ENCODE peak calls at places on chromosomes 16 and 17, in nine cellular contexts. G, B, M, E, P, D, K, L and W are unnamed samples.

GRCh38 chr17:56141046-56141839 is 12.0 kb upstream of the ANKFN1 start:
- DNase-seq in G (peak), B (no peak), M (no peak), E (no peak), P (no peak), D (no peak), K (no peak), L (no peak), W (no peak)

GRCh38 chr16:51146256-51146924 is 4.7 kb downstream of the SALL1 start:
- DNase-seq in G (peak), B (no peak), M (peak), E (no peak), P (no peak), D (no peak), K (no peak), L (no peak), W (no peak)

GRCh38 chr16:2942045-2942444 is 22.0 kb upstream of the KREMEN2 start:
- DNase-seq in G (no peak), B (no peak), M (no peak), E (no peak), P (no peak), D (no peak), K (no peak), L (no peak), W (no peak)

GRCh38 chr16:80375513-80375912 is 165.3 kb upstream of the DYNLRB2 start:
- DNase-seq in G (no peak), B (no peak), M (no peak), E (no peak), P (no peak), D (no peak), K (no peak), L (no peak), W (no peak)

GRCh38 chr16:57615813-57616212 is 12.6 kb upstream of the ADGRG1 start:
- DNase-seq in G (no peak), B (peak), M (no peak), E (no peak), P (no peak), D (no peak), K (no peak), L (no peak), W (no peak)

GRCh38 chr17:10447035-10447931 is 22.1 kb downstream of the MYH4 start:
- DNase-seq in G (no peak), B (no peak), M (no peak), E (no peak), P (no peak), D (no peak), K (no peak), L (no peak), W (no peak)

GRCh38 chr17:17933775-17934174 is 38.4 kb downstream of the TOM1L2 start:
- DNase-seq in G (peak), B (no peak), M (no peak), E (no peak), P (no peak), D (no peak), K (no peak), L (no peak), W (no peak)

GRCh38 chr17:49637050-49637449 is 40.8 kb downstream of the SPOP start:
- DNase-seq in G (peak), B (no peak), M (peak), E (no peak), P (no peak), D (no peak), K (no peak), L (no peak), W (no peak)

GRCh38 chr16:87850009-87851006 is 19.0 kb downstream of the SLC7A5 start:
- DNase-seq in G (peak), B (peak), M (peak), E (no peak), P (no peak), D (no peak), K (peak), L (no peak), W (peak)

GRCh38 chr17:62775876-62776275 is 32.2 kb downstream of the MARCHF10 start:
- DNase-seq in G (peak), B (no peak), M (no peak), E (no peak), P (no peak), D (no peak), K (no peak), L (no peak), W (no peak)

GRCh38 chr16:28569011-28569410 is 15.3 kb downstream of the SGF29 start:
- DNase-seq in G (peak), B (no peak), M (peak), E (no peak), P (peak), D (no peak), K (no peak), L (no peak), W (no peak)

GRCh38 chr17:78130439-78131101 is at the start of gene TMC8:
- DNase-seq in G (no peak), B (no peak), M (no peak), E (no peak), P (no peak), D (no peak), K (peak), L (peak), W (no peak)

GRCh38 chr16:58128721-58129096 is 472 bp downstream of the CFAP20 start:
- DNase-seq in G (no peak), B (no peak), M (no peak), E (no peak), P (no peak), D (no peak), K (peak), L (peak), W (no peak)

GRCh38 chr17:2904135-2904534 is 107.9 kb downstream of the RAP1GAP2 start:
- DNase-seq in G (peak), B (no peak), M (no peak), E (no peak), P (no peak), D (no peak), K (no peak), L (no peak), W (peak)

GRCh38 chr17:55648086-55648485 is 74.6 kb downstream of the TMEM100 start:
- DNase-seq in G (no peak), B (no peak), M (peak), E (no peak), P (no peak), D (no peak), K (no peak), L (no peak), W (no peak)

GRCh38 chr16:69180011-69180338 is 7.0 kb upstream of the SNTB2 start:
- DNase-seq in G (no peak), B (no peak), M (no peak), E (no peak), P (no peak), D (no peak), K (no peak), L (no peak), W (no peak)

GRCh38 chr17:38910325-38910724 is 15.1 kb upstream of the LASP1NB start:
- DNase-seq in G (no peak), B (no peak), M (no peak), E (no peak), P (no peak), D (no peak), K (no peak), L (no peak), W (no peak)

GRCh38 chr17:33335491-33336173 is 42.5 kb upstream of the ASIC2 start:
- DNase-seq in G (no peak), B (no peak), M (no peak), E (no peak), P (no peak), D (no peak), K (no peak), L (no peak), W (no peak)

GRCh38 chr16:76837872-76838271 is 353.1 kb upstream of the MON1B start:
- DNase-seq in G (no peak), B (no peak), M (no peak), E (no peak), P (no peak), D (no peak), K (no peak), L (peak), W (no peak)

DNA sequence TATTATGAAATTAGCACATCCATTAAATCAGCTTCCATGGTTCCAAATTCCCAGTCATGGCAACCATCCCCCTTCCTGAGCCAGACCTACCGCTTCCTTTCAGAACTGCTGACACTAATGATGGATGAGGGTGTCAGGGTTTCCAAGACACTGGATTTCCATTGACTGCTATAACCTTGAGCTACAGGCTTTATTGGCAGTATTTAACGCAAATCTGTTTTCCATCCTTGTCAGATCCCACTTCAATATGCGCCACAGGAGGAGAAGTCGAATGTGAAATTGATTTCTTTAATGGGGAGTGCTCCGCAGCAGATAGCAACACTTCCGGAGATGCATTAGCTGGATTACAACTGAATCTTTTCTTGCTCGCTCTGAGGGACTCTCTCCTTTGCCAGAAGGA is 197.1 kb downstream of the HS3ST4 start:
- DNase-seq in G (no peak), B (no peak), M (no peak), E (no peak), P (no peak), D (no peak), K (no peak), L (no peak), W (no peak)
- H3K27ac ChIP-seq in G (no peak), B (no peak), M (no peak), E (no peak), P (no peak), D (no peak), K (no peak), L (no peak), W (no peak)

DNA sequence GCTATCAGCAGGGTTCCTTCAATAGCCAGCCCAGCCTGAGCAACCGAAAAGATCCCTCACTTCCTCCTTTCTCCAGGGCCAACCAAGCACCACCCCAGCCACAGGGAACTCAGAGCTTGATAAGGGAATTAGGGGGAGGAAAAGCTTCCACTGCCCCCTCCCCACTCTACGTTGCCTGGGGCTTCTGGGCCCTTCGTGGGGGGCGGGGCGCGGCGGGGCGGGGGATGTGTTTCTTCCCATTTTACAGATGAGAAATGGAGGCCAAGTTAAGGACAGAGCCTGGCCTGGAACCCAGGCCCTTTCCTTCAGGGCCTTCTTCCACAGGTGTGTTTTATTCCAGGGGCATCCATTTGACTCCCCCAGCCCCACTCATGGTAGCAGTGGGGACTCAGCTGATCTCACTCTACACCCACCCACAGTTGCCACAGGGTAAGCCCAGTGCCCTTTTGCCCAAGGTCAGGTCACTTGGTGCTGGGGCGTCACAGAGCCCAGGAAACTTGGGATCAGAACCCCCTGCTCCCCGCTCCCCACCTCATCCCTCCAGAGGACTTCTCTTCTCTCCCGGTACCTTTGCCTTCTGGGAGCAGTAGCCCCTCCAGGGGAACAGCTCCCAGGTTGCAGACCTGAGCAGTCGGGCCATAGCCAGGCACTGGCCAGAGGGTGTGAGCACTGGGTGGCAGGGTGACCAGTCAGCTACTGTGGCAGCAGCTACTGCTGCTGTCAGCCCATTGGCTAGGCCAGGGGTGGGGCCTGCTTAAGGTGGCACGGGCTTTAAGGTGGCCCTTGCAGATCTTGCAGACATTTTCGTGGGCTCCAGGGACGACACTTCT is at the start of gene LDHD:
- DNase-seq in G (no peak), B (peak), M (no peak), E (peak), P (no peak), D (peak), K (no peak), L (peak), W (peak)
- H3K4me3 ChIP-seq in G (peak), B (peak), M (no peak), E (peak), P (peak), D (peak), K (no peak), L (peak), W (peak)

GRCh38 chr17:29140051-29140582 is 40.1 kb downstream of the MYO18A start:
- DNase-seq in G (peak), B (peak), M (no peak), E (no peak), P (no peak), D (no peak), K (peak), L (peak), W (peak)
- H3K27ac ChIP-seq in G (peak), B (peak), M (no peak), E (no peak), P (peak), D (no peak), K (peak), L (peak), W (peak)

DNA sequence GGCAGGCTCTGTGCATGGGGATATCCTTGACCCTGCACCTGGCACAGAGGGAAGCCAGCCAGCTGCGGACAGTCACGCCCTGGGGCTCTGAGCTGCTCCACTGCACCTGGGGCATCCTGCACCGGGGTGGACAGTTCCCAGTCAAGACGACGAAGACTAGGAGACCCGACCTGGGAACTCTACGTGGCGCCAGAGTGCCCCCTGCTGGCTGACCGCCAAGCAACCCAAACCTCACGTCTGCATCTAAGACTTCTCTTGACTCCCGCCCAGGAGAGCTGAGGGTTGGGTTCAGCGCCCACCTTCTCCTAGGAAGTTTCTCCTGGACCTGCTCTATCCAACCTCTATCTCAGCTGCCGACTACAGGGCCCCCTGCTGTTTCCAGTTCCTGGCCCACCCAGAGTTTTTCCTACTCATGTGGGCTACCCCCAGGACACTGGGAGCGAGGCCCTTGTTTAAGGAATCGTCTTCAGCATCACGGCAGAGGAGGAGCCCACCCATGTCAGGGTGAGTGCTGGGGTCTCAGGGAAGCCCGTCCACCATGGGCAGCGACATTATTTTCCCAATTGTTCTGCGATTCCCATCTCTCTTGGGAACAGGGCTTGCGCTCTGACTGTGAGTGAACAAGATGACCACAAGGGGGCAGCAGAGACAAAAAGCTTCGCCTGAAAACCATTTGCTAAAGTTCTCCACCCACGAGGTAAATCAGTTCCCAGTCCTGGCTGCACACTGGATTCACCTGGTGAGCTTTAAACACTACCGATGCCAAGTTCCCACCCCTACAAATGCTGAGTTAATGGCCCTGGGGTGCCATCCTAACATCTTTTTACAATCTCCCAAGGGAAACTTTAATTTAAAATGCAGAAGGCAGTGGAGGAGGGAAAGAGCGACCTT is 29.3 kb downstream of the TLE7 start:
- DNase-seq in G (peak), B (no peak), M (peak), E (peak), P (peak), D (peak), K (peak), L (peak), W (peak)
- H3K4me3 ChIP-seq in G (no peak), B (no peak), M (no peak), E (no peak), P (no peak), D (peak), K (no peak), L (peak), W (no peak)

GRCh38 chr16:85055503-85056210 is 28.1 kb downstream of the KIAA0513 start:
- DNase-seq in G (peak), B (no peak), M (peak), E (no peak), P (no peak), D (no peak), K (peak), L (peak), W (no peak)
- H3K27ac ChIP-seq in G (peak), B (peak), M (peak), E (no peak), P (peak), D (no peak), K (peak), L (no peak), W (peak)

GRCh38 chr16:30535777-30536190 is 1.1 kb upstream of the ZNF747 start:
- DNase-seq in G (peak), B (peak), M (peak), E (no peak), P (no peak), D (peak), K (peak), L (no peak), W (no peak)
- H3K4me3 ChIP-seq in G (peak), B (peak), M (peak), E (peak), P (peak), D (peak), K (peak), L (peak), W (peak)

GRCh38 chr16:4694664-4695451 is 1.5 kb downstream of the NUDT16L1 start:
- DNase-seq in G (no peak), B (peak), M (no peak), E (no peak), P (no peak), D (no peak), K (no peak), L (no peak), W (peak)
- H3K27ac ChIP-seq in G (peak), B (peak), M (no peak), E (peak), P (peak), D (peak), K (peak), L (no peak), W (peak)

DNA sequence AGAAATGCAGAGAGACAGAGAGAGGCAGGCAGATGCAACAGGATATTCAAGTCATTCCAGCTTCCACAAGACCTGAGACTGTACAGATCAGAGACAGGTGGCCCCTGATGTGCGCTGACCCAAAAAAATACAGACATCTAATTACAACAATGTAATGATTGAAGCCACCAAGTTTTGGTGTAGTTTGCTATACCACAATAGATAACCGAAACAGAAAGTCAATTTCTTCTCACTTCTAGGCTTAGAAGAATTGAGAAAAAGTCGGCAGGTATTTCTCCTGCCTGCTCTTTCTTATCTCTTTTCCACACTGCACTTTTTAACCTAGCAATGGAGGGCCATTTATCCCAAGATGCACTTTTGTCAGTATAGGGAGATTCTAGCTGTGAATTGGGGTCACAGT is 949.2 kb downstream of the CDH11 start:
- DNase-seq in G (no peak), B (no peak), M (no peak), E (no peak), P (no peak), D (no peak), K (no peak), L (peak), W (no peak)
- H3K4me3 ChIP-seq in G (no peak), B (no peak), M (no peak), E (no peak), P (no peak), D (no peak), K (no peak), L (peak), W (no peak)